ENCODE peak calls at places on chromosomes 1 and 21, in six cellular contexts. Y is SK-N-SH, W is GM12892, X is GM12891, I is HepG2, B is K562. R is an unnamed sample.

GRCh38 chr1:11248169-11248568 is 14.2 kb downstream of the MTOR start:
- DNase-seq in Y (no peak), W (no peak), X (no peak), I (no peak), B (peak; percentile 21), R (no peak)

GRCh38 chr1:41568204-41568603 is 83.7 kb upstream of the EDN2 start:
- DNase-seq in Y (no peak), W (no peak), X (no peak), I (no peak), B (no peak), R (no peak)

GRCh38 chr1:180278791-180279432 is 48.8 kb downstream of the LHX4 start:
- DNase-seq in Y (no peak), W (no peak), X (no peak), I (no peak), B (no peak), R (no peak)

GRCh38 chr1:56139786-56140185 is 439.6 kb downstream of the PLPP3 start:
- DNase-seq in Y (no peak), W (no peak), X (no peak), I (no peak), B (no peak), R (no peak)

GRCh38 chr1:185645201-185645640 is 89.0 kb upstream of the HMCN1 start:
- DNase-seq in Y (no peak), W (no peak), X (no peak), I (no peak), B (no peak), R (peak; percentile 13)

GRCh38 chr1:65769621-65770020 is 23.1 kb upstream of the PDE4B start:
- DNase-seq in Y (no peak), W (no peak), X (no peak), I (no peak), B (no peak), R (no peak)

GRCh38 chr1:173009597-173009996 is 41.1 kb downstream of the TNFSF18 start:
- DNase-seq in Y (no peak), W (no peak), X (no peak), I (no peak), B (no peak), R (no peak)

GRCh38 chr1:104574619-104575018 is 824.9 kb downstream of the AMY1C start:
- DNase-seq in Y (no peak), W (no peak), X (no peak), I (no peak), B (no peak), R (no peak)

GRCh38 chr1:14996133-14997050 is 157.2 kb upstream of the TMEM51 start:
- DNase-seq in Y (peak; percentile 37), W (no peak), X (peak; percentile 25), I (peak; percentile 74), B (peak; percentile 80), R (no peak)

GRCh38 chr21:44866780-44867179 is 6.7 kb downstream of the PTTG1IP start:
- DNase-seq in Y (no peak), W (no peak), X (no peak), I (peak; percentile 45), B (no peak), R (no peak)

GRCh38 chr21:44867464-44867863 is 6.0 kb downstream of the PTTG1IP start:
- DNase-seq in Y (no peak), W (no peak), X (no peak), I (no peak), B (no peak), R (no peak)

GRCh38 chr21:44868707-44869106 is 4.8 kb downstream of the PTTG1IP start:
- DNase-seq in Y (no peak), W (no peak), X (no peak), I (no peak), B (no peak), R (no peak)

GRCh38 chr21:44869860-44870747 is 3.4 kb downstream of the PTTG1IP start:
- DNase-seq in Y (no peak), W (no peak), X (no peak), I (peak; percentile 96), B (peak; percentile 68), R (no peak)

GRCh38 chr21:44867999-44868700 is 5.3 kb downstream of the PTTG1IP start:
- DNase-seq in Y (no peak), W (no peak), X (no peak), I (no peak), B (no peak), R (no peak)
- TF ChIP-seq TAF1 in Y (no peak), W (no peak), X (no peak), I (no peak), B (no peak), R (no peak)

GRCh38 chr21:27300770-27301169 is 333.9 kb upstream of the ADAMTS5 start:
- DNase-seq in Y (no peak), W (no peak), X (no peak), I (no peak), B (no peak), R (no peak)

GRCh38 chr21:27301216-27301615 is 334.3 kb upstream of the ADAMTS5 start:
- DNase-seq in Y (no peak), W (no peak), X (no peak), I (no peak), B (no peak), R (no peak)

GRCh38 chr21:27292851-27293638 is 326.2 kb upstream of the ADAMTS5 start:
- DNase-seq in Y (peak; percentile 28), W (no peak), X (no peak), I (no peak), B (no peak), R (no peak)

GRCh38 chr21:27298465-27298864 is 331.6 kb upstream of the ADAMTS5 start:
- DNase-seq in Y (no peak), W (no peak), X (no peak), I (no peak), B (no peak), R (no peak)
- TF ChIP-seq TAF1 in Y (no peak), W (no peak), X (no peak), I (no peak), B (no peak), R (no peak)

GRCh38 chr1:181485276-181486097 is 2.2 kb downstream of the CACNA1E start:
- DNase-seq in Y (peak; percentile 37), W (no peak), X (no peak), I (no peak), B (no peak), R (peak; percentile 83)
- TF ChIP-seq TAF1 in Y (no peak), W (no peak), X (no peak), I (no peak), B (no peak), R (no peak)

DNA sequence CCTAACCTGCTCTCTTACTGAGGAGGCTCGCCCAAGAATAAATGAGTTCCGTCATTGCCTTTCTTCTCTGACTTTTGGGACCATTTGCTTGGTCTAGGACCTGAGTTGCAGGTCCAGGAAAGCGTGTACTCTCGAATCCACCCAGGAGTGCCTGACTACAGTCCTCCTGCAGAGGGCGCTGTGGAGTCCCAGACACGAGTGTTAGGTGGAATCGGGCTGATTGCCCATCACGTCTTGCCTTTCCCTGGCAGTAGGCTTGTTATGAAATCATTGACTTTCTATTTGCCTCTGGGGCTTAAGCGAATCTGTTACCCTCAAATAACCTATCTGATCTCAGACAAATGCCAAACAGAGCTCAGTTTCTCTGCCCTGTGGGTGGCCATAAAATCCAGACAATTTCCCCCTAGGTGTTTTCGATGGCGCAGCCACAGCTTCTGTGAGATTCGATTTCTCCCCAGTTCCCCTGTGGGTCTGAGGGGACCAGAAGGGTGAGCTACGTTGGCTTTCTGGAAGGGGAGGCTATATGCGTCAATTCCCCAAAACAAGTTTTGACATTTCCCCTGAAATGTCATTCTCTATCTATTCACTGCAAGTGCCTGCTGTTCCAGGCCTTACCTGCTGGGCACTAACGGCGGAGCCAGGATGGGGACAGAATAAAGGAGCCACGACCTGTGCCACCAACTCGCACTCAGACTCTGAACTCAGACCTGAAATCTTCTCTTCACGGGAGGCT is at the start of gene IL20:
- DNase-seq in Y (peak; percentile 52), W (no peak), X (peak; percentile 25), I (peak; percentile 36), B (peak; percentile 82), R (peak; percentile 96)
- TF ChIP-seq TAF1 in Y (no peak), W (no peak), X (no peak), I (no peak), B (no peak), R (peak; percentile 12)

DNA sequence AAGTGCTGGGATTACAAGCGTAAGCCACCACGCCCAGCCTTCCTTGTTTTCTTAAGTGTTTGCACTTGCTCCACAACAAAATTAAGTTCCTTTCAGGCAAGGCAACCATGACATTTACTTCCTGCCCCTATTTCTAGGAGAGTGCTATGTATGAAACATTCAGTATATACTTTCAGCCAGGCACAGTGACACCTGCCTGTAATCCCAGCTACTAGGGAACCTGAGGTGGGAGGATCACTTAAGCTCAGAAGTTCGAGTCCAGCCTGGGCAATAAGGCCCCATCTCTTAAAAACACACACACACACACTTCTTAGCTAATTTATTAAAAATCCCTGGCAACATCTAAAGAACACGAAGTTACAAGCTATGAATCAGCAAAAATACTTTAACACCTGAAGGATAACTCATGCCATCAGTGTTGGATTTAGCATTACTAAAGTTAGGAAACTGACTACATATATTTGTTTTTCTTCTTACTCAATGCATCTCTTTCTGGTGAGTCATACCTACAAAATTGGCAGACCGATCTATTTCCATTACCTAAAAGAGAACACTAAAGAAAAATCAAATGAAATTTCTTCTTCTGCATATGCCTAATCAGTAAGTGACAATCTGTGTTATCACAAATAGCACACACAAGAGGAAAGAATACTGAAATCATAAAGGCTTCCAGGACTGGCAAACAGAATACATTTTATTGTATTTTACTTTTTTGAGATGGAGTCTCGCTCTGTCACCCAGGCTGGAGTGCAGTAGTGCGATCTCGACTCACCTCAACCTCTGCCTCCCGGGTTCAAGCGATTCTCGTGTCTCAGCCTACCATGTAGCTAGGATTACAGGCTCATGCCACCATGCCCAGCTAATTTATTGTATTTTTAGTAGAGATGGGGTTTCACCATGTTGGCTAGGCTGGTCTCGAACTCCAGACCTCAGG is 41.5 kb downstream of the RNF115 start:
- DNase-seq in Y (no peak), W (no peak), X (no peak), I (peak; percentile 69), B (no peak), R (no peak)
- TF ChIP-seq TAF1 in Y (no peak), W (no peak), X (no peak), I (no peak), B (no peak), R (no peak)

GRCh38 chr1:30964706-30965105 is 56.1 kb upstream of the SDC3 start:
- DNase-seq in Y (no peak), W (no peak), X (no peak), I (no peak), B (no peak), R (no peak)
- TF ChIP-seq TAF1 in Y (no peak), W (no peak), X (no peak), I (no peak), B (no peak), R (no peak)

GRCh38 chr21:20254964-20255363 is 743.2 kb upstream of the NCAM2 start:
- DNase-seq in Y (no peak), W (no peak), X (no peak), I (no peak), B (no peak), R (no peak)
- TF ChIP-seq TAF1 in Y (no peak), W (no peak), X (no peak), I (no peak), B (no peak), R (no peak)

R was measured in H1.